ENCODE peak calls at places on chromosomes 1 and 21, in five cellular contexts. D is stomach, S is nephron progenitor cell, I is astrocyte of the cerebellum, T is A549. J is an unnamed sample.

GRCh38 chr1:10431065-10431730 is 965 bp downstream of the CENPS start:
- DNase-seq in S (no peak), D (no peak), T (no peak), I (no peak), J (no peak)

GRCh38 chr21:38980416-38981319 is 174.9 kb downstream of the ETS2 start:
- DNase-seq in I (no peak), T (no peak), D (no peak), S (no peak), J (no peak)

GRCh38 chr1:155017946-155018316 is 15.3 kb downstream of the ZBTB7B start:
- DNase-seq in D (no peak), T (no peak), I (no peak), S (no peak), J (no peak)

GRCh38 chr1:56788588-56788987 is 30.6 kb downstream of the FYB2 start:
- DNase-seq in I (no peak), D (peak), T (no peak), S (no peak), J (peak)

GRCh38 chr21:45029968-45030636 is 44.3 kb upstream of the ADARB1 start:
- DNase-seq in S (peak), T (no peak), I (no peak), D (no peak), J (no peak)

GRCh38 chr21:34345892-34346291 is 17.9 kb upstream of the KCNE2 start:
- DNase-seq in D (no peak), S (no peak), I (no peak), T (no peak), J (no peak)

GRCh38 chr1:164771568-164772350 is 212.8 kb downstream of the PBX1 start:
- DNase-seq in I (no peak), T (peak), S (peak), D (no peak), J (no peak)

GRCh38 chr1:14255711-14256110 is 342.8 kb upstream of the KAZN start:
- DNase-seq in I (peak), D (no peak), T (no peak), S (no peak), J (peak)

GRCh38 chr21:31660134-31660565 is 657 bp downstream of the SOD1 start:
- DNase-seq in S (peak), D (no peak), T (no peak), I (no peak), J (no peak)

GRCh38 chr1:82491301-82491986 is 690.7 kb downstream of the ADGRL2 start:
- DNase-seq in T (no peak), S (no peak), D (no peak), I (no peak), J (no peak)

GRCh38 chr1:11407301-11407994 is 71.5 kb upstream of the DISP3 start:
- DNase-seq in I (no peak), T (no peak), S (no peak), D (no peak), J (no peak)

GRCh38 chr1:96966536-96967138 is 245.1 kb downstream of the PTBP2 start:
- DNase-seq in S (peak), I (peak), D (peak), T (peak), J (no peak)
- TF ChIP-seq CTCF in S (peak), I (peak), D (peak), T (peak), J (peak)

DNA sequence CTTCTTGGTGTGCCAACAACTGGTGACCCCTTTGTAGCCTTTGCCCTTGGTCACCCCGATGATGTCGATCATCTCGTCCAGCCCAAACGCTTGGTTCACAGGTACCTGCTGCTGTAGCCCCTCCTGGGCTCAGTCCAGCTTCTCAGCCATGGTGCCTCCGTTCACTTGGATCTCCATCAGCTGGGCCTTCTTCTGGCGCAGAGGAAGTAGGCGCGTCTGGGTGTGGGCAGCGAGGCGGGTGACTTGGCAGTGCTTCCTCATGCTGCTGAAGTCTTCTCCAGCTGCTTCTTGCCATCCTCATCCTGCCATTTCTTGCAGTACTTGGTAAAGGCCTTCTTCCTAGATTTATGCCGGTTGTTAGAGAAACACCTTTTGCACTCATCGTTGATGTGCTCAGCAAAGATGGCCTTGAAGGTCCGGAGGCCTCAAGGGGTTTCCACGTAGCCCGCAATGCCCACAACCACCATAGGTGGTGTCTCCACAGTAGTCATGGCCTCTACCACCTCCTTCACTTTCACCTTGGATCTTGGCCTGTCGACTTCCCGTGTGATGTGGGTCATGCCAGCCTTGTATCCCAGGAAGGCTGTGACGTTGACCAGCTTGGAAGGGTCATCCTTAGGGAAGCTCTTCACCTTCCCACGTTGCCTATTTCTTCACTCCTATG is 13.0 kb downstream of the DOP1B start:
- DNase-seq in S (no peak), D (no peak), T (no peak), I (no peak), J (no peak)
- TF ChIP-seq CTCF in S (no peak), D (no peak), T (no peak), I (peak), J (peak)

GRCh38 chr1:114093624-114094302 is 59.9 kb downstream of the SYT6 start:
- DNase-seq in S (no peak), D (no peak), T (peak), I (peak), J (peak)
- TF ChIP-seq CTCF in S (no peak), D (no peak), T (no peak), I (peak), J (peak)

DNA sequence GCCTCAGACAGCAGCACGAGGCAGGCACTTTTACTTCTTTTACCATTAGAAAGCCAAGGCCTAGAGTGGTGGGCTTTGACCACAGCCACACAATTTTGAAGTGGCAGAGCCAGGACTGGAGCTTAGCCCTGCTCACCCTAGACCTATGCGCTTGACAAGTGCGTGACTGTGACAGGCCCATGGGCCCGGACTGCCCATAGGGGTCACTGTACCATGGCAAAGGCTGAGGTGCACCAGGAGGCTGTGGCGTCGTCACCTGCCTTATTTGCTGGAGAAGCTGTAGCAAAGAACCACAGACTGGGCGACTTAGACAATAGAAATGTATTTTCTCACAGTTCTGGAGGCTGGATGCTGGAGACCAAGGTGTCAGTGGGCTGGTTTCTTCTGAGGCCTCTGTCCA is 2.6 kb upstream of the TMEM82 start:
- DNase-seq in S (no peak), T (no peak), D (no peak), I (no peak), J (no peak)
- TF ChIP-seq CTCF in S (no peak), T (no peak), D (no peak), I (peak), J (peak)

GRCh38 chr1:59076612-59077011 is 220.3 kb upstream of the FGGY start:
- DNase-seq in T (peak), S (no peak), I (no peak), D (no peak), J (no peak)
- TF ChIP-seq CTCF in T (peak), S (no peak), I (peak), D (no peak), J (peak)

DNA sequence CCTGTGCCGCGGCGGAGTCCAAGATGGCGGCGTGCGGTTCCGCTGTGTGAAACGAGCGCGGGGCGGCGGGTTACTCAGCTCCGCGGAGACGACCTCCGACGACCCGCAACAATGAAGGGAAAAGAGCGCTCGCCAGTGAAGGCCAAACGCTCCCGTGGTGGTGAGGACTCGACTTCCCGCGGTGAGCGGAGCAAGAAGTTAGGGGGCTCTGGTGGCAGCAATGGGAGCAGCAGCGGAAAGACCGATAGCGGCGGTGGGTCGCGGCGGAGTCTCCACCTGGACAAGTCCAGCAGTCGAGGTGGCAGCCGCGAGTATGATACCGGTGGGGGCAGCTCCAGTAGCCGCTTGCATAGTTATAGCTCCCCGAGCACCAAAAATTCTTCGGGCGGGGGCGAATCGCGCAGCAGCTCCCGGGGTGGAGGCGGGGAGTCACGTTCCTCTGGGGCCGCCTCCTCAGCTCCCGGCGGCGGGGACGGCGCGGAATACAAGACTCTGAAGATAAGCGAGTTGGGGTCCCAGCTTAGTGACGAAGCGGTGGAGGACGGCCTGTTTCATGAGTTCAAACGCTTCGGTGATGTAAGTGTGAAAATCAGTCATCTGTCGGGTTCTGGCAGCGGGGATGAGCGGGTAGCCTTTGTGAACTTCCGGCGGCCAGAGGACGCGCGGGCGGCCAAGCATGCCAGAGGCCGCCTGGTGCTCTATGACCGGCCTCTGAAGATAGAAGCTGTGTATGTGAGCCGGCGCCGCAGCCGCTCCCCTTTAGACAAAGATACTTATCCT is 440 bp downstream of the RBM15 start:
- DNase-seq in S (peak), T (peak), D (peak), I (no peak), J (peak)
- TF ChIP-seq CTCF in S (peak), T (no peak), D (no peak), I (peak), J (peak)

DNA sequence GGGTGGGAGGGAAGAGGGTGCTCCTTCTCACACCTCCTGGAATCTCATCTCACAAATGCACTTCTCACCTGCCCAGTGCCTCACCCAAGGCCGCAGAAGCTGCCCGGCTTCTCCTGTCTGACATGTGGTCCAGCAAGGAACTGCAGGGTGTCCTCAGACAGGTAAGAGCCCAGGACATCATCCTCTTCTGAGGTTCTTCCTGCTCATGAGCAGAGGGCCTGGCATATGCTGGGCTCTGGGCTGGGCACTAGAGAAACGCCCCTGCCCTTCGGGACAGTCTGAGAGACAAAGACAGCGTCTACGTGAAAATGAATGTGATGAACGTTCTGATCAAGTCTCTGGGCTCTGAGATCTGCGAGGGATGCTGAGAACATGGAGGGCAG is 42.4 kb downstream of the PKP1 start:
- DNase-seq in I (no peak), D (no peak), T (no peak), S (no peak), J (no peak)
- TF ChIP-seq CTCF in I (no peak), D (no peak), T (no peak), S (no peak), J (no peak)

DNA sequence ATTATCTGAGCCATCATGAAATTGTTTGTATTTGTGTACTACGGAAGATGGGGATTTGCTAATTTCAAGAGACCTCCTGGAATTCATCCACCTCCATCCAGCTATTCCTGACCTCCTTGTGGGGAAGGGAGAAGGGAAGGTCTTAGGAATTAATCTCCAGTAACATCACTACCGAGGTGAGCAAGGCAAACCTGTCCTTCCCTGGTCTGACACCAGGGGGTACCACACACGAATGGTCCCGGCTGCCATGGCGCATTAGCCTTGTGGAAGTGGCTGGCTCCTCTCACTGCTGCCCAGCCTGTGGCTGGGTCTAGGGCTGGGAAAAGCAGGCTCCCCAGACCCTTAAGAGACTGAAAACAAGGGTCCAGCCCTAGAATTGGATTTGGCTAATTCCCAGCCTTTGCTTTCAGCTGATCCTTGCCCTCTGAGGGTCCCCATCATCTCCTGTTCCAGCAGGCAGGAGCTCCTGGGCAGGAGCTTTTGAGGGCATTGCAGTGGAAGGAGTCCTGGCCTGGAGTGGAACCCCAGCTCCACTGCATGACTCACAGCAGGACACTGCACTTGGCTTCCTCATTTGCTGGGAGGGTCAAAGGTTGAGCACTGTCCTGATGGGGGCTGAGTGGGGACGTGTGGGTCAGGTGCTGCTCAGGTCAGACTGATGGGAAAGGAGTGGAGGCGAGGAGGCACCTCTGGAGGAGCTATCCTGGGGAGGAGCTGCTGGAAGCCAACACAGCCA is 34.8 kb downstream of the RIMS3 start:
- DNase-seq in S (peak), T (peak), D (peak), I (no peak), J (no peak)
- TF ChIP-seq CTCF in S (peak), T (peak), D (no peak), I (peak), J (peak)

J was measured in epithelial cell of proximal tubule.